ENCODE peak calls at places on chromosomes 7 and 10, in four cellular contexts. One of them, this sample, is unnamed.

GRCh38 chr7:90661290-90662151 is 65.4 kb downstream of the CDK14 start:
- DNase-seq in fibroblast of pulmonary artery: peak
- DNase-seq in CD4-positive, alpha-beta T cell: no peak
- DNase-seq in AG09309: no peak
- DNase-seq in this sample: no peak

GRCh38 chr10:62652564-62652963 is 152.0 kb upstream of the ADO start:
- DNase-seq in fibroblast of pulmonary artery: no peak
- DNase-seq in CD4-positive, alpha-beta T cell: no peak
- DNase-seq in AG09309: no peak
- DNase-seq in this sample: no peak

GRCh38 chr7:47669178-47669878 is 87.4 kb upstream of the TNS3 start:
- DNase-seq in fibroblast of pulmonary artery: peak
- DNase-seq in CD4-positive, alpha-beta T cell: no peak
- DNase-seq in AG09309: peak
- DNase-seq in this sample: no peak

GRCh38 chr10:132168571-132169030 is 18.1 kb upstream of the DPYSL4 start:
- DNase-seq in CD4-positive, alpha-beta T cell: no peak
- DNase-seq in fibroblast of pulmonary artery: no peak
- DNase-seq in AG09309: no peak
- DNase-seq in this sample: no peak

GRCh38 chr7:96973986-96974385 is 31.4 kb upstream of the DLX6 start:
- DNase-seq in AG09309: no peak
- DNase-seq in fibroblast of pulmonary artery: peak
- DNase-seq in CD4-positive, alpha-beta T cell: no peak
- DNase-seq in this sample: no peak

GRCh38 chr7:151206914-151207313 is 3.4 kb downstream of the H2BK1 start:
- DNase-seq in CD4-positive, alpha-beta T cell: no peak
- DNase-seq in AG09309: no peak
- DNase-seq in fibroblast of pulmonary artery: no peak
- DNase-seq in this sample: peak

GRCh38 chr10:32413513-32413912 is 32.4 kb upstream of the CCDC7 start:
- DNase-seq in CD4-positive, alpha-beta T cell: no peak
- DNase-seq in AG09309: peak
- DNase-seq in fibroblast of pulmonary artery: peak
- DNase-seq in this sample: no peak

GRCh38 chr7:7970113-7970619 is 1.6 kb downstream of the GLCCI1 start:
- DNase-seq in AG09309: no peak
- DNase-seq in fibroblast of pulmonary artery: no peak
- DNase-seq in CD4-positive, alpha-beta T cell: no peak
- DNase-seq in this sample: no peak

GRCh38 chr7:121519548-121520521 is 123.7 kb upstream of the FAM3C start:
- DNase-seq in fibroblast of pulmonary artery: no peak
- DNase-seq in AG09309: no peak
- DNase-seq in CD4-positive, alpha-beta T cell: no peak
- DNase-seq in this sample: no peak

GRCh38 chr7:83782628-83783027 is 133.7 kb upstream of the SEMA3E start:
- DNase-seq in fibroblast of pulmonary artery: peak
- DNase-seq in AG09309: no peak
- DNase-seq in CD4-positive, alpha-beta T cell: no peak
- DNase-seq in this sample: no peak

GRCh38 chr7:138892808-138893207 is 88.4 kb downstream of the KIAA1549 start:
- DNase-seq in AG09309: no peak
- DNase-seq in fibroblast of pulmonary artery: no peak
- DNase-seq in CD4-positive, alpha-beta T cell: no peak
- DNase-seq in this sample: no peak

GRCh38 chr7:128931965-128932861 is 5.5 kb upstream of the IRF5 start:
- DNase-seq in fibroblast of pulmonary artery: no peak
- DNase-seq in AG09309: no peak
- DNase-seq in CD4-positive, alpha-beta T cell: no peak
- DNase-seq in this sample: no peak

GRCh38 chr10:48221814-48222213 is 52.7 kb downstream of the FRMPD2 start:
- DNase-seq in fibroblast of pulmonary artery: no peak
- DNase-seq in CD4-positive, alpha-beta T cell: no peak
- DNase-seq in AG09309: no peak
- DNase-seq in this sample: no peak

GRCh38 chr7:99624487-99624886 is 7.7 kb downstream of the ZSCAN25 start:
- DNase-seq in fibroblast of pulmonary artery: no peak
- DNase-seq in CD4-positive, alpha-beta T cell: peak
- DNase-seq in AG09309: no peak
- DNase-seq in this sample: peak

GRCh38 chr10:123772645-123773508 is 106.7 kb downstream of the GPR26 start:
- DNase-seq in CD4-positive, alpha-beta T cell: no peak
- DNase-seq in fibroblast of pulmonary artery: no peak
- DNase-seq in AG09309: no peak
- DNase-seq in this sample: peak

GRCh38 chr7:156384706-156385105 is 255.9 kb upstream of the RNF32 start:
- DNase-seq in AG09309: no peak
- DNase-seq in fibroblast of pulmonary artery: no peak
- DNase-seq in CD4-positive, alpha-beta T cell: no peak
- DNase-seq in this sample: no peak

GRCh38 chr7:148014473-148014872 is 576.1 kb upstream of the C7orf33 start:
- DNase-seq in fibroblast of pulmonary artery: no peak
- DNase-seq in CD4-positive, alpha-beta T cell: no peak
- DNase-seq in AG09309: no peak
- DNase-seq in this sample: no peak

GRCh38 chr7:73682745-73683055 is 553 bp downstream of the DNAJC30 start:
- DNase-seq in AG09309: no peak
- DNase-seq in fibroblast of pulmonary artery: no peak
- DNase-seq in CD4-positive, alpha-beta T cell: no peak
- DNase-seq in this sample: no peak

GRCh38 chr7:10483671-10484070 is 490.0 kb upstream of the PHF14 start:
- DNase-seq in CD4-positive, alpha-beta T cell: no peak
- DNase-seq in fibroblast of pulmonary artery: peak
- DNase-seq in AG09309: no peak
- DNase-seq in this sample: no peak

GRCh38 chr7:43454936-43455518 is 127.9 kb upstream of the STK17A start:
- DNase-seq in fibroblast of pulmonary artery: peak
- DNase-seq in CD4-positive, alpha-beta T cell: no peak
- DNase-seq in AG09309: no peak
- DNase-seq in this sample: no peak

GRCh38 chr7:149872419-149873073 is 1.2 kb upstream of the ATP6V0E2 start:
- DNase-seq in AG09309: peak
- DNase-seq in fibroblast of pulmonary artery: peak
- DNase-seq in CD4-positive, alpha-beta T cell: no peak
- DNase-seq in this sample: no peak

GRCh38 chr7:138001529-138002095 is at the start of gene CREB3L2:
- DNase-seq in AG09309: no peak
- DNase-seq in fibroblast of pulmonary artery: peak
- DNase-seq in CD4-positive, alpha-beta T cell: peak
- DNase-seq in this sample: peak

GRCh38 chr10:132066812-132067211 is 1.1 kb downstream of the JAKMIP3 start:
- DNase-seq in AG09309: no peak
- DNase-seq in fibroblast of pulmonary artery: no peak
- DNase-seq in CD4-positive, alpha-beta T cell: no peak
- DNase-seq in this sample: no peak

GRCh38 chr10:93152136-93152535 is 78.4 kb downstream of the CYP26A1 start:
- DNase-seq in CD4-positive, alpha-beta T cell: no peak
- DNase-seq in AG09309: peak
- DNase-seq in fibroblast of pulmonary artery: peak
- DNase-seq in this sample: no peak

GRCh38 chr10:89352039-89352597 is 24.3 kb downstream of the IFIT3 start:
- DNase-seq in CD4-positive, alpha-beta T cell: no peak
- DNase-seq in AG09309: peak
- DNase-seq in fibroblast of pulmonary artery: peak
- DNase-seq in this sample: no peak

GRCh38 chr10:102827597-102827975 is 9.6 kb downstream of the CYP17A1 start:
- DNase-seq in AG09309: no peak
- DNase-seq in fibroblast of pulmonary artery: no peak
- DNase-seq in CD4-positive, alpha-beta T cell: no peak
- DNase-seq in this sample: no peak

GRCh38 chr7:134865001-134865845 is 85.8 kb downstream of the CALD1 start:
- DNase-seq in AG09309: no peak
- DNase-seq in CD4-positive, alpha-beta T cell: peak
- DNase-seq in fibroblast of pulmonary artery: peak
- DNase-seq in this sample: peak

GRCh38 chr7:83807770-83808169 is 158.8 kb upstream of the SEMA3E start:
- DNase-seq in AG09309: no peak
- DNase-seq in CD4-positive, alpha-beta T cell: no peak
- DNase-seq in fibroblast of pulmonary artery: no peak
- DNase-seq in this sample: no peak

GRCh38 chr7:6623589-6624245 is 8.3 kb downstream of the ZNF853 start:
- DNase-seq in CD4-positive, alpha-beta T cell: no peak
- DNase-seq in fibroblast of pulmonary artery: no peak
- DNase-seq in AG09309: no peak
- DNase-seq in this sample: no peak

GRCh38 chr7:135690566-135690965 is 28.3 kb downstream of the STMP1 start:
- DNase-seq in CD4-positive, alpha-beta T cell: no peak
- DNase-seq in fibroblast of pulmonary artery: peak
- DNase-seq in AG09309: no peak
- DNase-seq in this sample: no peak

GRCh38 chr7:98462926-98463325 is 62.0 kb upstream of the BAIAP2L1 start:
- DNase-seq in CD4-positive, alpha-beta T cell: no peak
- DNase-seq in fibroblast of pulmonary artery: no peak
- DNase-seq in AG09309: no peak
- DNase-seq in this sample: no peak

GRCh38 chr7:52283399-52283798 is 752.0 kb upstream of the POM121L12 start:
- DNase-seq in AG09309: no peak
- DNase-seq in fibroblast of pulmonary artery: no peak
- DNase-seq in CD4-positive, alpha-beta T cell: no peak
- DNase-seq in this sample: no peak

GRCh38 chr10:103493911-103494877 is 689 bp downstream of the NEURL1 start:
- DNase-seq in fibroblast of pulmonary artery: no peak
- DNase-seq in CD4-positive, alpha-beta T cell: peak
- DNase-seq in AG09309: no peak
- DNase-seq in this sample: peak

GRCh38 chr7:74479961-74480829 is 26.5 kb downstream of the GTF2IRD1 start:
- DNase-seq in fibroblast of pulmonary artery: peak
- DNase-seq in CD4-positive, alpha-beta T cell: no peak
- DNase-seq in AG09309: peak
- DNase-seq in this sample: no peak

GRCh38 chr7:20158684-20159083 is 58.5 kb downstream of the MACC1 start:
- DNase-seq in AG09309: no peak
- DNase-seq in CD4-positive, alpha-beta T cell: no peak
- DNase-seq in fibroblast of pulmonary artery: peak
- DNase-seq in this sample: no peak

GRCh38 chr7:68245688-68246087 is 1249.1 kb downstream of the TYW1 start:
- DNase-seq in fibroblast of pulmonary artery: peak
- DNase-seq in CD4-positive, alpha-beta T cell: no peak
- DNase-seq in AG09309: no peak
- DNase-seq in this sample: no peak

GRCh38 chr10:31741473-31741872 is 187.2 kb downstream of the ARHGAP12 start:
- DNase-seq in CD4-positive, alpha-beta T cell: no peak
- DNase-seq in fibroblast of pulmonary artery: no peak
- DNase-seq in AG09309: no peak
- DNase-seq in this sample: no peak